ENCODE peak calls at places on chromosomes 12 and 14, in seven cellular contexts. P, S, X, W, V, Y and K are unnamed samples. For H3K27me3, the result is how much of the 10 kb centered on the place peaks cover.

GRCh38 chr14:94481468-94482131 is 5.6 kb upstream of the SERPINA9 start:
- DNase-seq in X (peak), Y (peak), S (no peak), V (no peak), W (no peak), P (no peak), K (no peak)

GRCh38 chr14:100890044-100890443 is 13.5 kb downstream of the RTL1 start:
- DNase-seq in V (no peak), W (no peak), X (no peak), S (no peak), P (no peak), Y (no peak), K (no peak)

GRCh38 chr12:51028126-51028810 is 2.1 kb upstream of the SLC11A2 start:
- DNase-seq in P (peak), X (peak), Y (peak), W (peak), S (peak), V (peak), K (peak)

GRCh38 chr12:121653999-121654398 is 15.5 kb downstream of the MORN3 start:
- DNase-seq in W (no peak), Y (no peak), X (no peak), S (no peak), V (no peak), P (no peak), K (no peak)

GRCh38 chr14:56580317-56580711 is 716 bp downstream of the TMEM260 start:
- DNase-seq in Y (no peak), W (no peak), S (no peak), X (no peak), P (no peak), V (no peak), K (no peak)

GRCh38 chr14:101200650-101201516 is 297.4 kb upstream of the RTL1 start:
- DNase-seq in S (no peak), W (no peak), V (no peak), X (no peak), P (no peak), Y (no peak), K (peak)

GRCh38 chr14:81613341-81614045 is 79.8 kb upstream of the SEL1L start:
- DNase-seq in Y (no peak), X (no peak), W (no peak), S (no peak), P (peak), V (no peak), K (no peak)

GRCh38 chr14:96602186-96602585 is 100.0 kb downstream of the PAPOLA start:
- DNase-seq in V (no peak), Y (no peak), X (no peak), P (no peak), S (no peak), W (no peak), K (no peak)

GRCh38 chr12:13238204-13238603 is 41.7 kb downstream of the EMP1 start:
- DNase-seq in S (no peak), P (no peak), V (no peak), W (no peak), Y (no peak), X (no peak), K (no peak)

GRCh38 chr12:67426067-67426466 is 156.9 kb downstream of the CAND1 start:
- DNase-seq in Y (no peak), S (no peak), X (peak), W (peak), V (no peak), P (no peak), K (no peak)

GRCh38 chr14:51357250-51357649 is 117.2 kb downstream of the TMX1 start:
- DNase-seq in Y (no peak), W (peak), P (no peak), S (no peak), X (peak), V (no peak), K (no peak)

GRCh38 chr12:29320295-29321090 is 60.5 kb downstream of the ERGIC2 start:
- DNase-seq in S (no peak), P (no peak), Y (no peak), V (no peak), X (peak), W (peak), K (no peak)

GRCh38 chr12:13727707-13728147 is 253.7 kb downstream of the GRIN2B start:
- DNase-seq in X (no peak), W (no peak), Y (no peak), V (no peak), S (no peak), P (peak), K (no peak)

GRCh38 chr12:45669762-45670161 is 59.7 kb upstream of the ARID2 start:
- DNase-seq in P (no peak), X (no peak), S (no peak), V (no peak), W (no peak), Y (no peak), K (no peak)
- H4K8ac ChIP-seq in P (no peak), X (peak), S (no peak), V (no peak), W (no peak), Y (no peak), K (no peak)

GRCh38 chr12:52721838-52722470 is 18.6 kb upstream of the KRT77 start:
- DNase-seq in X (no peak), P (no peak), V (no peak), W (no peak), Y (peak), S (no peak), K (no peak)
- H3K27me3 ChIP-seq in X (under half), P (under half), V (under half), W (under half), Y (under half), S (under half), K (under half)

DNA sequence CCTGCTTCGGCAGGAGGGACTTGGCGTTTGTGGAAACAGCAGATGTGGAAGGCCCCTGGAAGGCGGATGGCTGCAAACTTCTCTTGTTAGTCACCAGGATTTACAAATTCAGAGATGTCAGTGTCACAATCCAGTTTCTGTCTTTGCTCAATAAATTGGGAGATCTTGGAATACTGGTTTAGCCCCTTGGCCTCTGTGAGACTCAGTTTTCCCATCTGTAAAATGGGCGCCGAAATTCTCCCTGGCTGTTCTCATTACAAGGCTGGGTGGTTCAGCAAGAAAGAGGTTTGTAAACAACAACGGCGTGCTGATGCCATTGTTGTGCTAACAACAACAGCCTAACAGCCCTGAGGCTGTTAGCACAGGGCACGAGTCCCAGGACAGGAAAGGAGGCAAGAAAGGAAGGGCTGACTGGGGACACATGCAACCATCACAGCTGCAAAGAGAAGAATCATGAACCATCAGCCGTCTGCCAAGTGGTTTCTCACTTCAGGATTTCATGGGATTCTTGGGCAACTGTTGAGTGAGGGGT is 127.5 kb downstream of the AACS start:
- DNase-seq in Y (no peak), V (no peak), X (no peak), S (no peak), P (no peak), W (no peak), K (peak)
- H4K8ac ChIP-seq in Y (no peak), V (no peak), X (no peak), S (no peak), P (no peak), W (no peak), K (no peak)

GRCh38 chr12:125185311-125185739 is 120.1 kb downstream of the AACS start:
- DNase-seq in X (no peak), Y (no peak), V (no peak), P (peak), S (peak), W (no peak), K (peak)

GRCh38 chr12:125185740-125186470 is 120.7 kb downstream of the AACS start:
- DNase-seq in W (peak), P (peak), S (peak), Y (peak), V (no peak), X (peak), K (peak)

GRCh38 chr12:125187780-125188741 is 122.8 kb downstream of the AACS start:
- DNase-seq in W (no peak), V (no peak), S (no peak), P (no peak), Y (no peak), X (no peak), K (peak)

GRCh38 chr12:125187148-125187733 is 122.0 kb downstream of the AACS start:
- DNase-seq in X (no peak), P (no peak), V (no peak), Y (no peak), W (no peak), S (no peak), K (no peak)

DNA sequence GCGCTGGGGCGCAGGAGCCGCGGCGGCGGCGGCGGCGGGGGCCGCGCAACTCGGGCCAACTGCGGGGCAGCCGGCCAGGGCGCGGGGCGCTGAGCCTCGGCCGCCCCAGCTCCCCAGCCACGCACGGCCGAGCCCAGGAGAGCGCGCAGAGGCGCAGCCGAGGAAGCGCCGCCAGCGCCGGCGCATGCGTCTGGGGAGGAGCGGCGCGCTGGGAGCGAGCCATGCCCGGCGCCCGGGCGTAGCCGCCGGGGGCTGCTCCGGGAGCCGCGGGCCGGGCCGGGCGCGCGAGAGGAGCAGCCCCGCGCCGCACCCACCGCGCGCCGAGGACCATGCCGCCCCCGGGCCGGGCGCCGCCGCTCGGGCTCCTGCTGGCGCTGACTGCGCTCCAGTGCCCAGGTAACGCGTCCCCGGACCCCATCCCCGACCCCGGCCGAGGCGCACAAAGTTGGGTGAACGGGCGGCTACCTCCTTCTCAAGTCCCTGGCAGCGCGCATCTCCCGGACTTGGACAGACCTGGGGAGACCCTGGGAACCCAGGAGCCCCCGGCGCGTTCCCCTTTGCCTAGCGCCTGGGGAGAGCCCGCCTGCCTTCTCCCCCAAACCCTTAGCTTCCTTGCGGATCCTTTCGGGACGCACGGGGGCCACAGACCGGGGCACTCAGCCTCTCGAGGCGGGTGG is 121.4 kb downstream of the AACS start:
- DNase-seq in P (no peak), V (no peak), S (no peak), Y (no peak), W (peak), X (no peak), K (no peak)
- H3K27me3 ChIP-seq in P (under half), V (under half), S (under half), Y (half or more), W (under half), X (half or more), K (under half)

DNA sequence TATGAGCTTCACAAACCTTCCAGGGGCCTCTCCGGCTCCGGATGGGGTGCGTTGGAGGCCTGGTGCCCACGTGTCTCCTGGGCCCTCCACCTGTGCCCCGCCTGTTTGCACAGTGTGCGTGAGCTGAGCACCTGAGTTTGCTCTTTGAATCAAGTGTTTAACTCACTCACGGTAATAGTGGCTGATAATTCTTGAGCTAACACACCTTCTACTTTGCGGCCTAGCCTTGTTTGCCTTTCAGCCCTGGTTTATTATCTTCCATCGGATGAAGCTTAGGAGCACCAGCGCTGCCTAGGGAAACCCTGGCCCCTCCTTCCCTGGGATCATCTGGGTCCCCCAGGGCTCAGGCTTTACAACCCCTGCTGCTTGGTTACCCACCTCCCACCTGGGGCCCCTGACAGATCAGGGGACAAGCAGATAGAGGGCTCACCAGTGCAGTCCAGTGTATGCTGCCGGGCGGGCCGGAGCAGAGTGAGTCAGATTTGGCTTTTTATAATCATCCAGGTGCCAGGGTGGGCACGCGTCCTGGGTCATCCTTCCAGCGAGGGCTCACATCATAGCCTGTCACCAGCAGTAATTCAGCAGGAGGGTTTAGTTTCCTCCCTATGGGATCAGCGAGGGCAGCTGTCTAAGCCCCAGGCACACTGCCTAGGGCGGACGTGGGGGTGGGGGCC is 62.8 kb upstream of the RFLNA start:
- DNase-seq in W (no peak), Y (no peak), X (no peak), V (no peak), P (no peak), S (no peak), K (no peak)
- H4K8ac ChIP-seq in W (peak), Y (no peak), X (no peak), V (no peak), P (no peak), S (no peak), K (no peak)